ENCODE peak calls at places on chromosome 6, in six cellular contexts. One of them, this sample, is unnamed.

GRCh38 chr6:139126255-139126654 is 8.6 kb upstream of the HECA start:
- DNase-seq in transverse colon: no peak
- DNase-seq in cardiac muscle cell: peak; percentile 87
- DNase-seq in upper lobe of right lung: no peak
- DNase-seq in CD4-positive, alpha-beta memory T cell: no peak
- DNase-seq in HCT116: no peak
- DNase-seq in this sample: no peak

GRCh38 chr6:39865011-39865888 is 69.0 kb downstream of the MOCS1 start:
- DNase-seq in transverse colon: peak; percentile 82
- DNase-seq in cardiac muscle cell: peak; percentile 74
- DNase-seq in upper lobe of right lung: peak; percentile 72
- DNase-seq in CD4-positive, alpha-beta memory T cell: peak; percentile 11
- DNase-seq in HCT116: peak; percentile 50
- DNase-seq in this sample: no peak

GRCh38 chr6:8170754-8171153 is 68.4 kb upstream of the EEF1E1 start:
- DNase-seq in transverse colon: no peak
- DNase-seq in cardiac muscle cell: no peak
- DNase-seq in upper lobe of right lung: no peak
- DNase-seq in CD4-positive, alpha-beta memory T cell: no peak
- DNase-seq in HCT116: no peak
- DNase-seq in this sample: no peak

GRCh38 chr6:56549014-56549413 is 93.7 kb downstream of the DST start:
- DNase-seq in transverse colon: no peak
- DNase-seq in cardiac muscle cell: peak; percentile 25
- DNase-seq in upper lobe of right lung: no peak
- DNase-seq in CD4-positive, alpha-beta memory T cell: no peak
- DNase-seq in HCT116: no peak
- DNase-seq in this sample: no peak

GRCh38 chr6:170438402-170438753 is 114.7 kb downstream of the PSMB1 start:
- DNase-seq in transverse colon: peak; percentile 84
- DNase-seq in cardiac muscle cell: peak; percentile 97
- DNase-seq in upper lobe of right lung: peak; percentile 88
- DNase-seq in CD4-positive, alpha-beta memory T cell: no peak
- DNase-seq in HCT116: peak; percentile 12
- DNase-seq in this sample: no peak

GRCh38 chr6:17039266-17039665 is 62.6 kb upstream of the STMND1 start:
- DNase-seq in transverse colon: no peak
- DNase-seq in cardiac muscle cell: peak; percentile 49
- DNase-seq in upper lobe of right lung: no peak
- DNase-seq in CD4-positive, alpha-beta memory T cell: no peak
- DNase-seq in HCT116: no peak
- DNase-seq in this sample: no peak

GRCh38 chr6:3797231-3798200 is 46.0 kb upstream of the PXDC1 start:
- DNase-seq in transverse colon: no peak
- DNase-seq in cardiac muscle cell: peak; percentile 80
- DNase-seq in upper lobe of right lung: no peak
- DNase-seq in CD4-positive, alpha-beta memory T cell: no peak
- DNase-seq in HCT116: no peak
- DNase-seq in this sample: no peak

GRCh38 chr6:31114970-31115849 is 610 bp downstream of the PSORS1C1 start:
- DNase-seq in transverse colon: no peak
- DNase-seq in cardiac muscle cell: peak; percentile 65
- DNase-seq in upper lobe of right lung: no peak
- DNase-seq in CD4-positive, alpha-beta memory T cell: no peak
- DNase-seq in HCT116: peak; percentile 58
- DNase-seq in this sample: no peak

GRCh38 chr6:11430036-11430435 is 107.5 kb upstream of the TMEM170B start:
- DNase-seq in transverse colon: no peak
- DNase-seq in cardiac muscle cell: no peak
- DNase-seq in upper lobe of right lung: no peak
- DNase-seq in CD4-positive, alpha-beta memory T cell: no peak
- DNase-seq in HCT116: no peak
- DNase-seq in this sample: no peak

GRCh38 chr6:10901751-10902150 is 14.9 kb downstream of the SYCP2L start:
- DNase-seq in transverse colon: no peak
- DNase-seq in cardiac muscle cell: no peak
- DNase-seq in upper lobe of right lung: no peak
- DNase-seq in CD4-positive, alpha-beta memory T cell: no peak
- DNase-seq in HCT116: no peak
- DNase-seq in this sample: no peak

GRCh38 chr6:121890307-121890910 is 455.0 kb downstream of the GJA1 start:
- DNase-seq in transverse colon: no peak
- DNase-seq in cardiac muscle cell: no peak
- DNase-seq in upper lobe of right lung: no peak
- DNase-seq in CD4-positive, alpha-beta memory T cell: no peak
- DNase-seq in HCT116: no peak
- DNase-seq in this sample: no peak

DNA sequence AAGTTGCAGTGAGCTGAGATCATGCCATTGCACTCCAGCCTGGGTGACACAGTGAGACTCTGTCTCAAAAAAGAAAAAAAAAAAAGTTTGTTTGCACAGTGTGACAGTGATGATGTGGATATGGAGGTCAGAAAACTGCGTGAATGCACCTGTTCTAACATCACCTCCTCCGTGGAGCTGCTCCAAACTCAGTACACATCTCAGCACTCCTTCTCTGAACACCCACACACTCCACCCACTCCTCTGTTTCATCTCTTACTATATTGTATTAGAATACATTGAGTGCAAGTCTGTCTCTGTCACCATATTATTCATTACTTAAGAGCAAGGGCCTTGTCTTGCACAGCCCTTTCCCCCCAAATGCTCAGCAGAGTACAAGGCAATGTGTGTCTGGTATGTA is 51.5 kb upstream of the ENPP4 start:
- DNase-seq in transverse colon: no peak
- DNase-seq in cardiac muscle cell: no peak
- DNase-seq in upper lobe of right lung: no peak
- DNase-seq in CD4-positive, alpha-beta memory T cell: no peak
- DNase-seq in HCT116: no peak
- DNase-seq in this sample: no peak
- H3K9me3 ChIP-seq in transverse colon: no peaks in the 10 kb centered on the region
- H3K9me3 ChIP-seq in cardiac muscle cell: no peaks in the 10 kb centered on the region
- H3K9me3 ChIP-seq in upper lobe of right lung: no peaks in the 10 kb centered on the region
- H3K9me3 ChIP-seq in CD4-positive, alpha-beta memory T cell: no peaks in the 10 kb centered on the region
- H3K9me3 ChIP-seq in HCT116: no peaks in the 10 kb centered on the region
- H3K9me3 ChIP-seq in this sample: no peaks in the 10 kb centered on the region

DNA sequence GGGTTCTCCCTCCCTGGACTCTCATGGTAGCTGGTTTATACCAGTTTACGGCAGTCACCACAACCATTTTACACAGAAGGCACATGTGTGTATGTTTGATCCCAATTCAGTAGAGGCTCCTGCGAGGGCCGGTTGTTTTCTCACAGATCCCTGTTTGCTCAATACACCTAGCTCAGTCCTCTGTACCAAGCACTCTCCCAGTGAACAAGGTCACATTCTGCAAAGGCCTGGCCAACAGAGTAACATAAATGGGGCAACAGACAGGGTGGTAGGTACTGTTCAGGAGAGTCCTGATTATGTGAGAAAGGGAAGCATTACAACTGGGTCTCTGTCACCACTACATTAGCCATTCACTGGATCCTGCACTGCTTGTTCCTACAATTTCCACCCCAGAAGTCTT is 84.4 kb downstream of the ELOVL5 start:
- DNase-seq in transverse colon: no peak
- DNase-seq in cardiac muscle cell: no peak
- DNase-seq in upper lobe of right lung: no peak
- DNase-seq in CD4-positive, alpha-beta memory T cell: no peak
- DNase-seq in HCT116: no peak
- DNase-seq in this sample: no peak
- H3K9me3 ChIP-seq in transverse colon: no peaks in the 10 kb centered on the region
- H3K9me3 ChIP-seq in cardiac muscle cell: no peaks in the 10 kb centered on the region
- H3K9me3 ChIP-seq in upper lobe of right lung: no peaks in the 10 kb centered on the region
- H3K9me3 ChIP-seq in CD4-positive, alpha-beta memory T cell: no peaks in the 10 kb centered on the region
- H3K9me3 ChIP-seq in HCT116: no peaks in the 10 kb centered on the region
- H3K9me3 ChIP-seq in this sample: no peaks in the 10 kb centered on the region

DNA sequence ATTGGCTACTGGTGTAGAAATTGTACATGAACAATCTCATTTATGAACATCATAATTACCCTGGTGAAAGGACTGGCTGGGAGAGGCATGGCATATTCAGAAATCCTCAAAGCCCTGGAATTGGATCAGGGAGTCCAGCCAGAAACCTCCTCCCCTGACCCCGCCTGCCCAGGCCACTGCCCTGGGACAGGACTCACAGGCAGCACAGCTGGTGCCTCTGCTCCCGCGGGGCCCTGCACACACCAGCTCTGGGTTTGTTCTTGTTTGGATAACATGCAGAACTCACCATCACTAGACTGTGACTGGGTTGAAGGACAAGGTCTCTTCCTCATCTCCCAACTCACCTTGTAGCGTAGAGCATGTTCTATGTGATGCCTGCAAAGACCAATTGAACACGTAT is 56.2 kb downstream of the AGPAT4 start:
- DNase-seq in transverse colon: no peak
- DNase-seq in cardiac muscle cell: no peak
- DNase-seq in upper lobe of right lung: no peak
- DNase-seq in CD4-positive, alpha-beta memory T cell: no peak
- DNase-seq in HCT116: no peak
- DNase-seq in this sample: no peak
- H3K9me3 ChIP-seq in transverse colon: no peaks in the 10 kb centered on the region
- H3K9me3 ChIP-seq in cardiac muscle cell: no peaks in the 10 kb centered on the region
- H3K9me3 ChIP-seq in upper lobe of right lung: no peaks in the 10 kb centered on the region
- H3K9me3 ChIP-seq in CD4-positive, alpha-beta memory T cell: no peaks in the 10 kb centered on the region
- H3K9me3 ChIP-seq in HCT116: peaks cover 16% of the 10 kb centered on the region
- H3K9me3 ChIP-seq in this sample: no peaks in the 10 kb centered on the region

GRCh38 chr6:140138311-140138994 is 764.0 kb upstream of the CITED2 start:
- DNase-seq in transverse colon: no peak
- DNase-seq in cardiac muscle cell: no peak
- DNase-seq in upper lobe of right lung: no peak
- DNase-seq in CD4-positive, alpha-beta memory T cell: no peak
- DNase-seq in HCT116: no peak
- DNase-seq in this sample: no peak

GRCh38 chr6:140140891-140141290 is 766.4 kb upstream of the CITED2 start:
- DNase-seq in transverse colon: no peak
- DNase-seq in cardiac muscle cell: no peak
- DNase-seq in upper lobe of right lung: no peak
- DNase-seq in CD4-positive, alpha-beta memory T cell: no peak
- DNase-seq in HCT116: no peak
- DNase-seq in this sample: no peak
- H3K9me3 ChIP-seq in transverse colon: no peaks in the 10 kb centered on the region
- H3K9me3 ChIP-seq in cardiac muscle cell: no peaks in the 10 kb centered on the region
- H3K9me3 ChIP-seq in upper lobe of right lung: no peaks in the 10 kb centered on the region
- H3K9me3 ChIP-seq in CD4-positive, alpha-beta memory T cell: no peaks in the 10 kb centered on the region
- H3K9me3 ChIP-seq in HCT116: no peaks in the 10 kb centered on the region
- H3K9me3 ChIP-seq in this sample: no peaks in the 10 kb centered on the region

DNA sequence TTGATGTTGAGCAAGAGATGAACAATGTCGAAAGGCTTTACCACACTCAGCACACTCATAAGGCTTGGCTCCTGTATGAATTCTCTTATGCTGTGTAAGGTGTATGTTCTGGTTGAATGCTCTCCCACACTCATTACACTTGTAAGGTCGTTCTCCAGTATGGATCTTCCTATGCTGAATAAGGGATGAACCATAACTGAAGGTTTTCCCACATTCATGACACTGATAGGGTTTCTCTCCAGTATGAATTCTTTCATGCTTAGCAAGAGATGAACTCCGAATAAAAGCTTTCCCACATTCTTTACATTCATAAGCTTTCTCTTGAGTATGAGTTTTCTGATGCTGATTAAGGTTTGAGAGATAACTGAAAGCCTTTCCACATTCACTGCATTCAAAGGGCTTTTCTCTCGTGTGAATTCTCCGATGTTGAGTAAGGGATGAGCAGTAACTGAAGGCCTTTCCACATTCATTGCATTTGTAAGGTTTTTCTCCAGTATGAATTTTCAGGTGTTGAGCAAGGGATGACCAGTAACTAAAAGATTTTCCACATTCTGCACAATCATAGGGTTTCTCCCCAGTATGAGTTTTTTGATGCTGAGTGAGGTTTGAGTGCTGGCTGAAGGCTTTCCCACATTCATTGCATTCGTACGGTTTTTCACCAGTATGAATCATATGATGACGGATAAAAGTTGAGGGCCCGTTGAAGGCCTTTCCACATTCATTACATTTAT is 21.1 kb downstream of the ZNF184 start:
- DNase-seq in transverse colon: no peak
- DNase-seq in cardiac muscle cell: no peak
- DNase-seq in upper lobe of right lung: no peak
- DNase-seq in CD4-positive, alpha-beta memory T cell: no peak
- DNase-seq in HCT116: no peak
- DNase-seq in this sample: no peak
- H3K9me3 ChIP-seq in transverse colon: peaks cover 81% of the 10 kb centered on the region
- H3K9me3 ChIP-seq in cardiac muscle cell: peaks cover 11% of the 10 kb centered on the region
- H3K9me3 ChIP-seq in upper lobe of right lung: peaks cover 74% of the 10 kb centered on the region
- H3K9me3 ChIP-seq in CD4-positive, alpha-beta memory T cell: peaks cover 72% of the 10 kb centered on the region
- H3K9me3 ChIP-seq in HCT116: peaks cover 74% of the 10 kb centered on the region
- H3K9me3 ChIP-seq in this sample: peaks cover 76% of the 10 kb centered on the region